ENCODE peak calls at places on chromosomes 6 and 20, in five cellular contexts. I is transverse colon, N is GM12891, O is GM23338, R is stomach. Z is an unnamed sample.

GRCh38 chr6:162078126-162078525 is 649.4 kb downstream of the PRKN start:
- DNase-seq in I (no peak), R (no peak), N (no peak), O (no peak), Z (no peak)

GRCh38 chr6:21831531-21832291 is 238.2 kb downstream of the SOX4 start:
- DNase-seq in O (no peak), I (no peak), R (no peak), N (no peak), Z (no peak)

GRCh38 chr6:2498224-2498623 is 252.5 kb downstream of the MYLK4 start:
- DNase-seq in N (no peak), O (no peak), R (no peak), I (no peak), Z (no peak)

GRCh38 chr6:13873288-13874190 is 51.2 kb upstream of the RNF182 start:
- DNase-seq in I (peak), O (peak), N (peak), R (peak), Z (peak)

GRCh38 chr20:54254596-54254995 is 46.7 kb downstream of the PFDN4 start:
- DNase-seq in I (no peak), O (no peak), N (no peak), R (no peak), Z (no peak)

GRCh38 chr6:23562554-23562953 is 563.5 kb upstream of the NRSN1 start:
- DNase-seq in I (no peak), R (no peak), N (no peak), O (no peak), Z (no peak)

GRCh38 chr6:11969092-11969491 is 43.0 kb upstream of the HIVEP1 start:
- DNase-seq in I (no peak), R (no peak), N (no peak), O (no peak), Z (no peak)

GRCh38 chr6:151175924-151176445 is 63.8 kb upstream of the AKAP12 start:
- DNase-seq in O (peak), I (no peak), R (no peak), N (no peak), Z (no peak)

GRCh38 chr6:50098306-50098705 is 48.6 kb upstream of the DEFB112 start:
- DNase-seq in R (no peak), I (no peak), N (no peak), O (no peak), Z (no peak)

GRCh38 chr6:116392158-116393032 is 21.6 kb downstream of the DSE start:
- DNase-seq in R (no peak), O (no peak), I (no peak), N (no peak), Z (no peak)

GRCh38 chr6:24936641-24937317 is 1.0 kb upstream of the RIPOR2 start:
- DNase-seq in N (no peak), R (no peak), O (no peak), I (no peak), Z (no peak)

GRCh38 chr6:97586344-97586743 is 303.3 kb upstream of the MMS22L start:
- DNase-seq in R (no peak), O (peak), N (no peak), I (no peak), Z (no peak)

GRCh38 chr6:17705428-17705777 is 1.3 kb downstream of the NUP153 start:
- DNase-seq in I (peak), O (no peak), R (peak), N (no peak), Z (no peak)

GRCh38 chr6:52059821-52060220 is 27.6 kb downstream of the PKHD1 start:
- DNase-seq in I (no peak), R (no peak), N (no peak), O (no peak), Z (no peak)

GRCh38 chr6:17672064-17672718 is 34.5 kb downstream of the NUP153 start:
- DNase-seq in I (no peak), N (no peak), O (no peak), R (no peak), Z (no peak)

GRCh38 chr20:38460040-38460623 is 12.5 kb upstream of the RALGAPB start:
- DNase-seq in I (peak), R (no peak), O (no peak), N (no peak), Z (no peak)

GRCh38 chr6:257031-257725 is 35.1 kb upstream of the DUSP22 start:
- DNase-seq in R (no peak), O (peak), N (no peak), I (no peak), Z (no peak)

GRCh38 chr6:22808466-22808865 is 239.1 kb downstream of the HDGFL1 start:
- DNase-seq in N (no peak), R (no peak), O (no peak), I (no peak), Z (no peak)

GRCh38 chr6:49772296-49772695 is 14.8 kb downstream of the PGK2 start:
- DNase-seq in I (no peak), O (no peak), N (no peak), R (no peak), Z (no peak)

GRCh38 chr6:17785094-17785787 is 78.5 kb upstream of the NUP153 start:
- DNase-seq in R (no peak), I (no peak), N (no peak), O (peak), Z (no peak)

GRCh38 chr6:45155341-45155894 is 172.7 kb upstream of the RUNX2 start:
- DNase-seq in I (no peak), R (no peak), O (no peak), N (no peak), Z (no peak)

DNA sequence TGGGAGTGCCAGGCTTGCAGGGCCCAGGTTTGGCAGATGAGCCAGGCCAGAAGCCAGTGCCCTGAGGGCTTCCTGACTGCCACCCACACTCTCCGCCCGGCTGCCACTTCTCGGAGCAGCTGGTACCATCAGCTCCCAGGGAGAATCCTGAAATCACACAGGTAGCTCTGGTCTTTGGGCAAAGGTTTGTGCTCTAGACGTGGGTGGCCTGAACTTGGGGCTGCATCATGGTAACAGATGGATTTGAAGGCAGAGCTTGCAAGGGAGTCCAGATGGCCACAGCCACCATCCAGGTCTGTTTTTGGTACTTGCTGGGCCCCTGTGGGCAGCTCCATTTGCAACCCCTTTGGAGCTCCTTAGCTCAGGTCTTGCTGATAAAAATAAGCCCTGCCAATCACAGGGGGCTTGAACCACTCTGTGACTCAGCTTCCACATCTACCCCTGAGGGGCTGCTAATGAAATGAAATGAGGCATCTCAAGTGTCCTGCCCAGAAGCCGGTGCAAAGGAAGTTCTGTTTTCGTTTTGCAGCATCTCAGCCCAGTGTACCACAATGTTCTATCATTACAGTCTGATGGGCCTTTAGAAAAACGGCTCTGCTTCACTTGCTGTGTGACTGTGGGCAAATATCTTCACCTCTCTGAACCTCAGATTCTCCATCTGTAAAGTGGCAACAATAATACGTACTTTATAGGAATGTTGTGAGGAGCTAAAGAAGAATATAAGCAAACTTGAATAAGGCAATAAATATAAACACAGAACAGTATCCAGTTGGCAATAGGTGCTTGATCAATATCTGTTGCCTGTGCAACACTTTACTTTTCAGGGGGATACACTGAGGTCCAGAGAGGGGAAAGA is 25.1 kb upstream of the CDH22 start:
- DNase-seq in N (no peak), O (no peak), R (no peak), I (no peak), Z (no peak)
- TF ChIP-seq POLR2AphosphoS5 in N (no peak), O (no peak), R (no peak), I (no peak), Z (no peak)

GRCh38 chr20:62136283-62137091 is 6.7 kb downstream of the PSMA7 start:
- DNase-seq in R (peak), N (no peak), I (peak), O (peak), Z (no peak)
- TF ChIP-seq POLR2AphosphoS5 in R (no peak), N (no peak), I (peak), O (no peak), Z (no peak)

GRCh38 chr6:155440758-155441157 is 14.9 kb downstream of the NOX3 start:
- DNase-seq in R (no peak), O (no peak), N (no peak), I (no peak), Z (no peak)

GRCh38 chr6:155443168-155443567 is 12.5 kb downstream of the NOX3 start:
- DNase-seq in I (no peak), N (no peak), O (no peak), R (no peak), Z (no peak)

GRCh38 chr6:155444120-155444917 is 11.3 kb downstream of the NOX3 start:
- DNase-seq in I (no peak), N (no peak), R (no peak), O (no peak), Z (no peak)

GRCh38 chr6:155444952-155445903 is 10.4 kb downstream of the NOX3 start:
- DNase-seq in O (no peak), R (no peak), I (no peak), N (no peak), Z (no peak)

GRCh38 chr6:155442562-155442961 is 13.1 kb downstream of the NOX3 start:
- DNase-seq in R (no peak), N (no peak), O (no peak), I (no peak), Z (no peak)
- TF ChIP-seq POLR2AphosphoS5 in R (no peak), N (no peak), O (no peak), I (no peak), Z (no peak)

GRCh38 chr6:153563001-153563400 is 431.9 kb upstream of the RGS17 start:
- DNase-seq in N (no peak), R (no peak), I (no peak), O (peak), Z (no peak)
- TF ChIP-seq POLR2AphosphoS5 in N (no peak), R (no peak), I (no peak), O (no peak), Z (no peak)

GRCh38 chr6:4928426-4928825 is 75.4 kb downstream of the RPP40 start:
- DNase-seq in I (no peak), R (no peak), N (no peak), O (no peak), Z (no peak)
- TF ChIP-seq POLR2AphosphoS5 in I (no peak), R (no peak), N (no peak), O (no peak), Z (no peak)